ENCODE peak calls at places on chromosomes 1 and 21, in eight cellular contexts. J is fibroblast of lung, F is GM23248, K is neural progenitor cell, X is IMR-90, I is neuronal stem cell, U is OCI-LY7, E is mammary epithelial cell. A is an unnamed sample.

GRCh38 chr1:111252786-111253185 is 25.3 kb downstream of the CHI3L2 start:
- DNase-seq in I (no peak), F (no peak), X (no peak), E (no peak), K (no peak), U (no peak), J (no peak), A (no peak)

GRCh38 chr1:45412899-45413298 is 72.7 kb upstream of the MUTYH start:
- DNase-seq in E (no peak), K (no peak), F (no peak), I (no peak), J (no peak), U (peak), X (no peak), A (no peak)

GRCh38 chr1:21761052-21761451 is 21.9 kb downstream of the USP48 start:
- DNase-seq in F (no peak), X (no peak), K (no peak), I (no peak), U (peak), E (no peak), J (no peak), A (no peak)

GRCh38 chr1:223031690-223032601 is 111.1 kb downstream of the TLR5 start:
- DNase-seq in F (peak), E (no peak), U (no peak), J (peak), X (no peak), I (no peak), K (no peak), A (peak)

GRCh38 chr21:33149166-33149565 is 79.2 kb downstream of the OLIG1 start:
- DNase-seq in I (no peak), U (no peak), F (no peak), K (peak), E (no peak), X (no peak), J (no peak), A (no peak)

GRCh38 chr1:67850151-67850551 is 16.9 kb upstream of the GNG12 start:
- DNase-seq in J (peak), X (peak), U (peak), E (peak), F (peak), I (no peak), K (peak), A (peak)

GRCh38 chr1:109796484-109797305 is 33.0 kb upstream of the EPS8L3 start:
- DNase-seq in U (no peak), K (no peak), X (peak), I (no peak), E (no peak), F (peak), J (peak), A (no peak)

GRCh38 chr1:231353086-231353485 is 15.0 kb downstream of the SPRTN start:
- DNase-seq in U (no peak), X (no peak), K (no peak), J (no peak), I (no peak), E (no peak), F (no peak), A (no peak)

GRCh38 chr1:231626951-231627614 is 493 bp downstream of the DISC1 start:
- DNase-seq in X (peak), F (peak), I (peak), J (peak), E (no peak), K (peak), U (no peak), A (peak)

GRCh38 chr1:92483442-92484170 is 3.1 kb downstream of the GFI1 start:
- DNase-seq in X (no peak), J (no peak), K (peak), U (no peak), E (peak), F (peak), I (peak), A (peak)

GRCh38 chr21:29418813-29419212 is 120.1 kb downstream of the BACH1 start:
- DNase-seq in F (no peak), K (no peak), I (no peak), J (no peak), U (peak), E (no peak), X (no peak), A (no peak)
- H3K4me2 ChIP-seq in F (no peak), K (no peak), I (no peak), J (no peak), U (peak), E (no peak), X (no peak), A (no peak)

GRCh38 chr1:24392604-24392946 is 21.0 kb downstream of the STPG1 start:
- DNase-seq in K (no peak), U (no peak), I (no peak), J (no peak), X (no peak), E (no peak), F (no peak), A (no peak)

GRCh38 chr1:24392982-24393645 is 20.5 kb downstream of the STPG1 start:
- DNase-seq in K (no peak), J (no peak), E (no peak), I (no peak), X (no peak), U (peak), F (peak), A (no peak)

GRCh38 chr1:24390924-24391782 is 22.4 kb downstream of the STPG1 start:
- DNase-seq in E (peak), J (peak), F (peak), U (peak), K (peak), X (peak), I (peak), A (peak)

GRCh38 chr1:24393892-24394291 is 19.7 kb downstream of the STPG1 start:
- DNase-seq in F (peak), E (peak), K (no peak), I (no peak), J (peak), X (peak), U (no peak), A (no peak)

DNA sequence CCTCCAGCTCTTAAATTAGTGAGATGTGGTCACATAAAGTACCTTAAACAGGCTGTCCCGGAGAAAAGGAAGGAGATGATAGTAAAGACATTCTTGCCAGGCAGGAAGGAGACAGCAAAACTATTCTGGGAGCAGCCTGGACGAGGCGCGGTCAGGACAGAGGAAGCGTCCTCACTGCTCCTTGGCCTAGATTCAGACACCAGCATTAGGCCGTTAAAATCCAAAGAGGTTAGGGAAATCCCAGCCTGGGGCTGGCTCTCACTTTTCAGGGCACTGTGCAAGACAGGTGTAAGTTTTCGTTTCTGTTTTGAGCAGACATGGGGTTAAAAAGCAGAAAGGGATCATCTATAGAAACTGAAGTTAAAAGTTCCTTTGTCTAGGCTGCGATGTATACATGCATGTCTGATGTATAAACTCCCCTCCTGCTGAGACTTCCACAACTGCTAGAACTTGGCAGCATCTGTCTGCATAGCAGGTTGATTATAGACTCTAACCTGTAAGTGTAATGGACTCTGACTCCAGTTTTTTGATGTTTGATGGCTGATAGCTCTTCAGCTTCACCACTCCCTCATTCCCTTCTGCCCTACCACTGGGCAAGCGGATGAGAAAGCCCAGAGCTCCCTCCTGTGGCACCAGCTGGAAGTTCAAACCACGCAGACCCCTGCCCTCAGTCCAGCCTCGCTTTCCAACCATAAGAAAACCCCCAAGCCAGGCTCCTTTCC is 21.5 kb downstream of the STPG1 start:
- DNase-seq in I (peak), X (peak), J (peak), K (peak), E (peak), F (peak), U (peak), A (no peak)
- H3K4me3 ChIP-seq in I (no peak), X (no peak), J (no peak), K (no peak), E (no peak), F (peak), U (peak), A (no peak)

GRCh38 chr1:114632427-114632826 is 37.4 kb downstream of the DENND2C start:
- DNase-seq in X (no peak), F (no peak), K (no peak), I (no peak), J (no peak), U (no peak), E (no peak), A (no peak)
- H3K4me2 ChIP-seq in X (no peak), F (no peak), K (no peak), I (no peak), J (no peak), U (no peak), E (no peak), A (no peak)

DNA sequence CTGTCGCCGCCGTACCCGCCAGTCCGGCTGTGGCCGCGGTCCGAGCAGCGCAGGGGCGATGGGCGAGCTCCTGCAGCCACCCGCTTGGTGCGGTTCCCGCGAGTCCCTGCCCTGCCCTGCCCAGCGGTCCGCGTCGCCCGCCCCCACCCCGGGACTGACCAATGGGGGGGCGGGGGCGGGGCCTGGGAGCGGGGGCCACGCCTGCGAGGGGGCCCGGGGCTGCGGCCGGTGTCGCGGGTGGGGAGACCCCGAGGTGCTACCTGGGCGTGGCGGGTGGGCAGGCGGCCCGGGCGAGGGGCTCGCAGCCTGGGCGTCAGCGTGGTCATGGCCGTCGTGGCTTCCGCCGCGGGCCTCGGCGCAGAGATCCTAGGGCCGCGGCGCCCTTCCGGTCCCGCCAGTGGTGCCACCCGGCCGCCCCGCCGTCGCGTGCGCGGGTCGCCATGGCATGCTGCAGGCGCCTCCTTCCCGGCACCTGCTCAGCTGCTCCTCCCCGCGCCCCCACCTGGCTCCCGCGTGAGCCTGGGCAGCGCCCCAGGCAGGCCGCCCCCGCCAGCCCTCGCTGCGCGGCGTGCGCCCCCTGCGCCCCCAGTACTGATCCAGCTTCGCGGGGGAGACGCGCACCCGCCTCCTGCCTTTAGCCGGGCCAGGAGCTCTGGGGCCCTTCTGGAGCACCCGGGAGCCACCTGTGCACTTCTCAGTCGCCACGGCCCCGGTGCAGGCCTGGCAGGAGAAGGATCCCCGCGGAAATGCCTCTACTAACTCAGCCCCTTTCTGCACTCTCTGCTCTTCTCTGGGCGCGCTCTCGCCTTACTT is at the start of gene BMP8B:
- DNase-seq in F (peak), U (peak), K (peak), I (no peak), X (no peak), J (no peak), E (peak), A (peak)
- H3K4me3 ChIP-seq in F (peak), U (peak), K (peak), I (peak), X (peak), J (no peak), E (peak), A (peak)

GRCh38 chr1:198630863-198631262 is 8.0 kb upstream of the PTPRC start:
- DNase-seq in U (no peak), J (no peak), I (no peak), K (no peak), X (no peak), F (no peak), E (no peak), A (no peak)

GRCh38 chr1:198633675-198634121 is 5.1 kb upstream of the PTPRC start:
- DNase-seq in E (no peak), X (no peak), K (no peak), F (no peak), J (no peak), I (no peak), U (no peak), A (no peak)

GRCh38 chr1:198632007-198632406 is 6.8 kb upstream of the PTPRC start:
- DNase-seq in I (no peak), U (no peak), E (no peak), K (no peak), X (no peak), J (no peak), F (no peak), A (no peak)

GRCh38 chr1:198629610-198630009 is 9.2 kb upstream of the PTPRC start:
- DNase-seq in X (no peak), E (no peak), U (no peak), K (no peak), I (no peak), J (no peak), F (no peak), A (no peak)

GRCh38 chr1:198631292-198631691 is 7.5 kb upstream of the PTPRC start:
- DNase-seq in J (no peak), U (no peak), K (no peak), X (no peak), F (no peak), E (no peak), I (no peak), A (no peak)
- H3K4me2 ChIP-seq in J (no peak), U (peak), K (no peak), X (no peak), F (no peak), E (no peak), I (no peak), A (no peak)

DNA sequence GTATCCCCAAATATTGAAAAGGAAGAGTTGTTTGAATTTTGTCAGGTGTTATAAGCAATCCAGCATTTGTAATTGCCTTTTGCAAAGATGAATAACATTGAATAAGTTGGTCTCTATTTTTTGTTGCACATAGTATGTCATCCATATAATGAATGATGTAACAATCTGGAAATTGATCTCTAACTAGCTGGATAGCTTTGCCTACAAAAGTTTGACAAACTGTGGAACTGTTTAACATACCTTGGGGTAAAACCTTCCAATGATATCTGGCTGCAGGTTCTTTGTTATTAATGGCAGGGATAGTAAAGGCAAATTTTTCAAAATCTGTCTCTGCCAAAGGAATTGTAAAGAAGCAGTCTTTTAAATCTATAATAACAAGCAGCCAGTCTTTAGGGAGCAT is 7.6 kb downstream of the DAP3 start:
- DNase-seq in X (no peak), F (no peak), K (no peak), U (no peak), J (no peak), I (no peak), E (no peak), A (no peak)
- H3K4me3 ChIP-seq in X (no peak), F (no peak), K (no peak), U (no peak), J (no peak), I (no peak), E (no peak), A (no peak)